ENCODE peak calls at places on chromosome 2, in seven cellular contexts. C, U, I, X, G, R and O are unnamed samples.

GRCh38 chr2:8587920-8588830 is 93.7 kb upstream of the ID2 start:
- DNase-seq in X (no peak), I (no peak), G (no peak), C (no peak), U (peak), R (no peak), O (no peak)

GRCh38 chr2:18055290-18055689 is 176.8 kb downstream of the KCNS3 start:
- DNase-seq in X (no peak), I (no peak), G (no peak), C (no peak), R (no peak), U (no peak), O (no peak)

GRCh38 chr2:185404578-185404977 is 334.0 kb upstream of the FSIP2 start:
- DNase-seq in R (no peak), X (no peak), G (no peak), I (no peak), U (no peak), C (no peak), O (no peak)

GRCh38 chr2:166148811-166149400 is 21.1 kb upstream of the SCN1A start:
- DNase-seq in G (no peak), R (no peak), C (no peak), U (no peak), I (no peak), X (no peak), O (no peak)

GRCh38 chr2:241961454-241961853 is 91.9 kb downstream of the RTP5 start:
- DNase-seq in I (no peak), R (no peak), U (no peak), G (no peak), C (no peak), X (no peak), O (no peak)

GRCh38 chr2:51722311-51722710 is 690.4 kb upstream of the NRXN1 start:
- DNase-seq in R (peak), I (no peak), C (no peak), X (no peak), G (peak), U (no peak), O (no peak)

GRCh38 chr2:85736456-85737355 is 17.1 kb upstream of the ATOH8 start:
- DNase-seq in C (no peak), R (no peak), I (no peak), X (no peak), U (no peak), G (no peak), O (no peak)

GRCh38 chr2:30807249-30807648 is at the start of gene CAPN13:
- DNase-seq in I (no peak), R (no peak), C (peak), U (no peak), G (peak), X (no peak), O (no peak)

GRCh38 chr2:222568866-222569265 is 87.0 kb downstream of the FARSB start:
- DNase-seq in X (no peak), C (no peak), R (peak), I (peak), G (no peak), U (no peak), O (no peak)

GRCh38 chr2:53970095-53970897 is 497 bp downstream of the PSME4 start:
- DNase-seq in R (peak), U (peak), I (no peak), X (peak), C (peak), G (peak), O (peak)

GRCh38 chr2:128369126-128369555 is 50.5 kb upstream of the HS6ST1 start:
- DNase-seq in R (peak), U (no peak), C (no peak), G (no peak), I (no peak), X (no peak), O (no peak)

GRCh38 chr2:238418999-238419546 is 7.7 kb upstream of the ASB1 start:
- DNase-seq in C (no peak), R (no peak), G (no peak), I (no peak), U (no peak), X (no peak), O (no peak)

GRCh38 chr2:63721082-63721424 is 120.6 kb upstream of the UGP2 start:
- DNase-seq in C (no peak), I (no peak), X (no peak), G (no peak), R (no peak), U (no peak), O (no peak)

GRCh38 chr2:74457549-74458131 is 598 bp upstream of the WBP1 start:
- DNase-seq in X (no peak), C (peak), I (peak), R (peak), U (peak), G (no peak), O (no peak)

GRCh38 chr2:85705680-85706039 is 11.5 kb downstream of the GNLY start:
- DNase-seq in X (no peak), I (no peak), R (peak), C (no peak), U (no peak), G (peak), O (no peak)

GRCh38 chr2:174312581-174313234 is 22.0 kb upstream of the SP9 start:
- DNase-seq in I (no peak), X (no peak), R (peak), C (no peak), G (no peak), U (no peak), O (no peak)

GRCh38 chr2:29097569-29097968 is 17.6 kb upstream of the CLIP4 start:
- DNase-seq in C (no peak), U (no peak), I (no peak), G (no peak), R (no peak), X (no peak), O (no peak)

GRCh38 chr2:25194576-25195122 is 26.3 kb upstream of the POMC start:
- DNase-seq in U (no peak), I (no peak), R (no peak), G (no peak), X (no peak), C (no peak), O (no peak)